ENCODE peak calls at places on chromosome 13, in nine cellular contexts. X is CD8-positive, alpha-beta T cell; Q is right atrium auricular region; S is epithelial cell of esophagus; C is activated naive CD8-positive, alpha-beta T cell treated with anti-CD3 and anti-CD28 coated beads for 36 hours; T is glutamatergic neuron; A is fibroblast of the aortic adventitia; I is CD4-positive, alpha-beta T cell; D is activated CD4-positive, alpha-beta T cell treated with anti-CD3 and anti-CD28 coated beads, Interleukin-2, amount 10 ng/mL, durations not matched to agents 7 days and 5 days. W is an unnamed sample.

GRCh38 chr13:24218977-24219376 is 58.5 kb downstream of the SPATA13 start:
- DNase-seq in X (no peak), Q (no peak), S (no peak), C (no peak), T (no peak), A (peak; percentile 49), I (no peak), D (no peak), W (no peak)

GRCh38 chr13:47038196-47038595 is 141.3 kb upstream of the HTR2A start:
- DNase-seq in X (no peak), Q (no peak), S (no peak), C (no peak), T (no peak), A (no peak), I (no peak), D (no peak), W (no peak)

GRCh38 chr13:37934339-37935191 is 65.0 kb upstream of the TRPC4 start:
- DNase-seq in X (no peak), Q (no peak), S (no peak), C (no peak), T (no peak), A (no peak), I (no peak), D (no peak), W (no peak)

GRCh38 chr13:26880741-26881140 is 120.2 kb upstream of the GPR12 start:
- DNase-seq in X (no peak), Q (no peak), S (no peak), C (no peak), T (no peak), A (no peak), I (no peak), D (no peak), W (no peak)

GRCh38 chr13:112346899-112347229 is 29.3 kb upstream of the SPACA7 start:
- DNase-seq in X (no peak), Q (no peak), S (no peak), C (no peak), T (no peak), A (no peak), I (no peak), D (no peak), W (no peak)

GRCh38 chr13:104099750-104100149 is 1033.5 kb upstream of the SLC10A2 start:
- DNase-seq in X (no peak), Q (no peak), S (no peak), C (no peak), T (no peak), A (no peak), I (no peak), D (no peak), W (no peak)

GRCh38 chr13:72141845-72142470 is 275.0 kb upstream of the DACH1 start:
- DNase-seq in X (no peak), Q (no peak), S (peak; percentile 86), C (no peak), T (no peak), A (peak; percentile 3), I (no peak), D (no peak), W (no peak)

GRCh38 chr13:94860981-94861407 is 148.6 kb upstream of the SOX21 start:
- DNase-seq in X (no peak), Q (no peak), S (peak; percentile 15), C (no peak), T (no peak), A (peak; percentile 27), I (no peak), D (no peak), W (no peak)

GRCh38 chr13:32125221-32125621 is 93.6 kb downstream of the FRY start:
- DNase-seq in X (no peak), Q (no peak), S (no peak), C (no peak), T (no peak), A (peak; percentile 90), I (no peak), D (no peak), W (no peak)

GRCh38 chr13:98405107-98405571 is 171.8 kb downstream of the STK24 start:
- DNase-seq in X (no peak), Q (no peak), S (no peak), C (no peak), T (peak; percentile 33), A (peak; percentile 32), I (no peak), D (no peak), W (no peak)

GRCh38 chr13:59962343-59962742 is 201.4 kb downstream of the DIAPH3 start:
- DNase-seq in X (no peak), Q (no peak), S (no peak), C (no peak), T (no peak), A (no peak), I (no peak), D (no peak), W (no peak)

GRCh38 chr13:41407380-41407779 is 50.0 kb upstream of the RGCC start:
- DNase-seq in X (no peak), Q (no peak), S (peak; percentile 50), C (no peak), T (no peak), A (no peak), I (no peak), D (no peak), W (no peak)

GRCh38 chr13:112772539-112772909 is 82.7 kb downstream of the ATP11A start:
- DNase-seq in X (no peak), Q (no peak), S (no peak), C (no peak), T (no peak), A (no peak), I (no peak), D (no peak), W (no peak)

GRCh38 chr13:35478384-35479222 is 2.1 kb upstream of the MAB21L1 start:
- DNase-seq in X (no peak), Q (no peak), S (no peak), C (no peak), T (peak; percentile 74), A (no peak), I (no peak), D (no peak), W (no peak)

GRCh38 chr13:50400035-50400726 is 384.9 kb downstream of the KCNRG start:
- DNase-seq in X (no peak), Q (no peak), S (peak; percentile 49), C (no peak), T (no peak), A (peak; percentile 62), I (no peak), D (no peak), W (no peak)

GRCh38 chr13:112486386-112487126 is 101.4 kb downstream of the TUBGCP3 start:
- DNase-seq in X (no peak), Q (no peak), S (no peak), C (no peak), T (peak; percentile 46), A (no peak), I (no peak), D (no peak), W (no peak)

GRCh38 chr13:64239372-64239771 is 2823.7 kb upstream of the PCDH20 start:
- DNase-seq in X (no peak), Q (no peak), S (peak; percentile 24), C (no peak), T (no peak), A (peak; percentile 75), I (no peak), D (no peak), W (no peak)

GRCh38 chr13:43797869-43798268 is 11.1 kb upstream of the ENOX1 start:
- DNase-seq in X (no peak), Q (no peak), S (no peak), C (no peak), T (no peak), A (peak; percentile 68), I (no peak), D (no peak), W (no peak)

GRCh38 chr13:113997845-113998751 is 24.2 kb upstream of the C13orf46 start:
- DNase-seq in X (no peak), Q (peak; percentile 85), S (peak; percentile 23), C (no peak), T (peak; percentile 57), A (peak; percentile 85), I (no peak), D (no peak), W (no peak)

GRCh38 chr13:34162545-34162936 is 344.6 kb downstream of the RFC3 start:
- DNase-seq in X (no peak), Q (no peak), S (no peak), C (no peak), T (no peak), A (peak; percentile 67), I (no peak), D (no peak), W (no peak)

GRCh38 chr13:50993908-50994307 is 84.3 kb downstream of the RNASEH2B start:
- DNase-seq in X (no peak), Q (no peak), S (no peak), C (no peak), T (no peak), A (peak; percentile 89), I (no peak), D (no peak), W (no peak)